ENCODE peak calls at places on chromosome 15, in six cellular contexts. F, M, X, A, V and R are unnamed samples.

GRCh38 chr15:70248116-70249025 is 150.7 kb upstream of the TLE3 start:
- DNase-seq in M (peak; percentile 79), V (no peak), X (peak; percentile 76), A (no peak), F (no peak), R (no peak)

GRCh38 chr15:52255008-52255407 is 40.6 kb downstream of the MYO5C start:
- DNase-seq in X (no peak), A (no peak), M (no peak), V (peak; percentile 39), F (peak; percentile 66), R (peak; percentile 67)

GRCh38 chr15:68265086-68265485 is 12.5 kb upstream of the FEM1B start:
- DNase-seq in M (no peak), A (no peak), F (no peak), V (no peak), X (no peak), R (no peak)

GRCh38 chr15:36313881-36314280 is 265.5 kb upstream of the CDIN1 start:
- DNase-seq in M (peak; percentile 2), A (no peak), X (no peak), F (no peak), V (no peak), R (no peak)

GRCh38 chr15:93428807-93429351 is 339.9 kb upstream of the RGMA start:
- DNase-seq in V (no peak), M (no peak), X (no peak), A (no peak), F (no peak), R (no peak)

GRCh38 chr15:40307421-40308165 is at the start of gene PLCB2:
- DNase-seq in A (no peak), M (peak; percentile 72), F (no peak), X (peak; percentile 68), V (no peak), R (no peak)

GRCh38 chr15:41559489-41560177 is 621 bp downstream of the TYRO3 start:
- DNase-seq in V (no peak), F (no peak), X (no peak), A (no peak), M (peak; percentile 72), R (no peak)

GRCh38 chr15:101138913-101139880 is 112.7 kb downstream of the CHSY1 start:
- DNase-seq in A (no peak), V (no peak), F (peak; percentile 62), X (no peak), M (peak; percentile 37), R (peak; percentile 77)

GRCh38 chr15:31435256-31435781 is 108.7 kb downstream of the KLF13 start:
- DNase-seq in V (peak; percentile 91), X (peak; percentile 93), A (peak; percentile 70), F (peak; percentile 72), M (peak; percentile 95), R (peak; percentile 70)
- H3K4me3 ChIP-seq in V (peak overlapping the region; percentile 36), X (no peak overlapping the region), A (peak overlapping the region; percentile 20), F (no peak overlapping the region), M (no peak overlapping the region), R (peak overlapping the region; percentile 33)

DNA sequence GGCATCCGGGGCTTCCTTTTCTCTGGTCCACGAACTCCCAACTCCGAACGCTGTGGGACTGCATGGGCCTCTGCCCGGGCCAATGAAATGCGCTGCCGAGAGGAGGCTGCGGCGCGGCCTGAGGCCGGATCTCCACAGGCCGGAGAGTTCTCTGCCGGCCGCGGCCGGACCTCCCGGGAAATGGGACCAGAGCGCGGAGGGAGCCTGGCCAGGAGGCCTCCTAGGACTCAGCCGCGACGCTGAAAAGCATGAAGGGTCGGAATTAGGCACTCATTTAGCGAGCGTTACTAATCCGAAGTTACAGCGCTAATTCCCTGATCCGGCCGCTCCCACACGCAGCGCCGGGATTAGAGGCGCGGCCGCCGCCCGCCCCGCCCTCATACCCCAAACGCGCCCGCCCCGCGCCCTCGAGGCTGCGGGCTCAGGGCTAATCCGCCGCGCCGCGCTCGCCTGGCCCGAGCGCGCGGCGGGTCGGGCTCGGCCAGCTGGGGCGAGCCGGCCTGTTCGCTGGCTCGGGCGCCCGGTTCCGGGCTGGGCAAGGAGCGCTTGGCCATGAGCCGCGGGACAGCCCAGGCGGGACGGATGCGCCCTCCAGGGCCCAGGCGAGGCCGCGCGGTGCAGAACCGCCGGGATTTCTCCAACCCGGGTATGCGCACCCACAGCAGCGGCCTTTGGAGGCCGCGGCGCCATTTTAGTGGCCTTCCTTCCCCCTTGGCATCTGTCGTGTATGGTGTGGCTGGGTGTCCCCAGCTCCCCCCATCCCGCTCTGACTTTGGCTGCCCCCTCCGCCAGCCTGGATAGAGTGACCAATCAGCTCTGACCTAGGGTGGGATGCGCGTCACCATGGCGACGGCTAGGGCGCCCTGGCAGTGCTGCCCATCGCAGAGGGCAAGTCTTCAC is 36.8 kb upstream of the POLG start:
- DNase-seq in A (no peak), F (no peak), M (no peak), V (no peak), X (peak; percentile 59), R (no peak)
- H3K4me3 ChIP-seq in A (peak overlapping the region; percentile 35), F (no peak overlapping the region), M (no peak overlapping the region), V (no peak overlapping the region), X (peak overlapping the region; percentile 48), R (no peak overlapping the region)

DNA sequence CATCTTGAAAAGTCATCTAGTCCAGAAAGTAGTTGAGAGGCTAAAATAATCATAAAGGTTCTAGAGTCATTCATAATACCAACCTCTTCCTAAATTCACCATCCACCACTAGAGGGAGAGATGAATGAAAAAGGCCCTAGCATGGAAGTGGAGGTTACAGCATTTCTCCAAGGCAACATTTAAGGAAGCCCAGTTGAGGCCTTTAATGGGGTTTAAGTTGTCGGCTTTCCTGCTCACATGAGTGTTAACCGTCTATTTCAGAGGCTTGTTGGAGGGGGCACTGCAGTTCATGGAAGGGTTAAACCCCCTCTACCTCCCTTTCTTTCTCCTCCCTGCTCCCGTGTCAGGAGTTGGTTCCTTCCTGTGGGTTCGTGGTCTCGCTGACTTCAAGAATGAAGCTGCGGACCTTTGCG is 3.8 kb upstream of the SLCO3A1 start:
- DNase-seq in F (peak; percentile 57), M (peak; percentile 62), V (peak; percentile 79), A (no peak), X (peak; percentile 67), R (peak; percentile 18)
- H3K4me3 ChIP-seq in F (no peak overlapping the region), M (no peak overlapping the region), V (no peak overlapping the region), A (no peak overlapping the region), X (no peak overlapping the region), R (no peak overlapping the region)

DNA sequence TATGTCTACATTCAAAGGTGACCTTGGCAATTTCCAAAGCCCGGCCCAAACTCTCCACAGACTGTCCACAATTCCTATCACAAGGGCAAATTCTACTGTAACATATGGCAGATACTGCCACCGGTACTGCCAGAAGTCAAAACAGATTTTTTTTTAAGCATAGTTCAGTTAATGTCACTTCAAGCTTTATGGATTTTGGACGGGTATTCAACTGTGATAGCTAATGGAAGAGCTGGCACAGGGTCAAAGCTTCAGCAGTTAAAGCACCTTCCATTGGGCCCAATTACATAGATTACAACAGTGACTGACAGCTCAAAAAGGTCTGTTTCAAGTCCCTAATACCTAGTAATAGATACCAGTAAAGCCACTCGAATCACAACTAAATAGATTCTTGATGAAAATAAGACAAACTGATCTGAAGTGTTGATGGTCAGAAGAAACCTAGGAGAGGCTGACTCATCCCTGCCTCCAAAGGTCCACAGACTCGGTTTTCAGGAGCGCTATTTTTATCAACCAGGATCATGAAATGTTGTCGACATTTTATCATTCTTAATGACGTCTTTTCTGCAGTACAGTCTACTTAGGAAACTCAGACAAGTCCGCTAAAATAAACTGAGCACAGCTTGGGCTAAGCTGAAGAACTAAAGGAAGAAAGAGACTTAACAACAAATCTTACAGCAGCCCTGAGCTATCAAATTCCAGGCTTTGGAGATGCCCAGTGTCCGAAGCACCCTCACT is 38.7 kb downstream of the ANXA2 start:
- DNase-seq in F (peak; percentile 93), M (no peak), A (peak; percentile 48), X (no peak), V (peak; percentile 73), R (peak; percentile 74)
- H3K4me3 ChIP-seq in F (no peak overlapping the region), M (no peak overlapping the region), A (no peak overlapping the region), X (no peak overlapping the region), V (no peak overlapping the region), R (no peak overlapping the region)

GRCh38 chr15:65377105-65377975 is 462 bp downstream of the IGDCC3 start:
- DNase-seq in F (no peak), X (peak; percentile 81), M (peak; percentile 77), A (no peak), V (no peak), R (no peak)

GRCh38 chr15:65374831-65375401 is 2.9 kb downstream of the IGDCC3 start:
- DNase-seq in V (no peak), M (peak; percentile 73), A (no peak), F (peak; percentile 31), X (no peak), R (no peak)

GRCh38 chr15:65375871-65376552 is 1.8 kb downstream of the IGDCC3 start:
- DNase-seq in F (no peak), A (no peak), M (no peak), X (no peak), V (no peak), R (no peak)

GRCh38 chr15:65377976-65378366 is at the start of gene IGDCC3:
- DNase-seq in F (no peak), A (no peak), V (no peak), X (peak; percentile 90), M (peak; percentile 85), R (no peak)

DNA sequence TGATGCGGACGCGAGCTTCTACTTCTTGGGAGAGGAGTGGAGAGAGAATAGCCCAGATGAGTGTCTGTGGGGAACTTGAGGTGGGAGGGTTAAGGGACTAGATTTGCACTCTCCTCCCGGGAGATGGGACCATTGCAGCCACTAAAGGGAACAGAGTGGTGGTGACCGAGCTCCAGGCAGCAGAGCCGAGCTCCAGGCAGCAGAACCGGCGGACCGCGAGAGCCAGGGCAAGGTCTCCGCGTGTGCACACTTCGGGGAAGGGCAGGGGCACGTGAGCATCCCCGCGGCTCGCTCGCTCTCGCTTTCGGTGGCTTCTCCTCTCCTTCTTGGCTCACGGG is 1.1 kb downstream of the IGDCC3 start:
- DNase-seq in M (peak; percentile 75), X (peak; percentile 63), F (no peak), A (no peak), V (no peak), R (no peak)
- H3K4me3 ChIP-seq in M (peak overlapping the region; percentile 45), X (peak overlapping the region; percentile 93), F (peak overlapping the region; percentile 53), A (peak overlapping the region; percentile 59), V (peak overlapping the region; percentile 41), R (peak overlapping the region; percentile 49)